ENCODE peak calls at places on chromosomes 5 and 9, in six cellular contexts. E is HepG2, U is transverse colon, I is sigmoid colon, B is SK-N-SH, T is Panc1. J is an unnamed sample.

GRCh38 chr9:116070256-116070914 is 83.2 kb upstream of the PAPPA start:
- DNase-seq in E (no peak), U (no peak), I (no peak), B (no peak), T (no peak), J (no peak)

GRCh38 chr9:112750111-112750766 is at the start of gene SNX30:
- DNase-seq in E (peak; percentile 79), U (peak; percentile 94), I (peak; percentile 96), B (peak; percentile 99), T (no peak), J (no peak)

GRCh38 chr5:180020176-180020575 is 51.4 kb downstream of the RNF130 start:
- DNase-seq in E (no peak), U (no peak), I (no peak), B (no peak), T (no peak), J (no peak)

GRCh38 chr9:116476935-116477381 is 210.1 kb upstream of the TRIM32 start:
- DNase-seq in E (no peak), U (no peak), I (peak; percentile 76), B (no peak), T (no peak), J (no peak)

GRCh38 chr5:78905084-78905938 is 79.8 kb downstream of the ARSB start:
- DNase-seq in E (no peak), U (no peak), I (no peak), B (no peak), T (no peak), J (no peak)

GRCh38 chr9:114723926-114724325 is 41.9 kb upstream of the TEX48 start:
- DNase-seq in E (no peak), U (no peak), I (no peak), B (no peak), T (no peak), J (no peak)

GRCh38 chr9:113416149-113416726 is 5.7 kb downstream of the C9orf43 start:
- DNase-seq in E (no peak), U (no peak), I (no peak), B (no peak), T (no peak), J (no peak)

GRCh38 chr5:2741946-2742345 is 9.5 kb downstream of the IRX2 start:
- DNase-seq in E (no peak), U (no peak), I (no peak), B (no peak), T (no peak), J (no peak)

GRCh38 chr5:160378325-160378724 is 7.9 kb upstream of the C1QTNF2 start:
- DNase-seq in E (no peak), U (no peak), I (no peak), B (no peak), T (no peak), J (no peak)

GRCh38 chr5:39360483-39361071 is 3.7 kb downstream of the C9 start:
- DNase-seq in E (no peak), U (no peak), I (no peak), B (no peak), T (no peak), J (no peak)

GRCh38 chr5:121378559-121379359 is 472.9 kb upstream of the FTMT start:
- DNase-seq in E (no peak), U (no peak), I (no peak), B (no peak), T (no peak), J (no peak)

GRCh38 chr5:65721050-65721774 is 697 bp downstream of the SGTB start:
- DNase-seq in E (peak; percentile 66), U (peak; percentile 55), I (peak; percentile 83), B (peak; percentile 72), T (no peak), J (no peak)

GRCh38 chr5:168055141-168055680 is 236.2 kb upstream of the WWC1 start:
- DNase-seq in E (no peak), U (no peak), I (no peak), B (no peak), T (no peak), J (no peak)

GRCh38 chr9:72952914-72953313 is at the start of gene ALDH1A1:
- DNase-seq in E (peak; percentile 68), U (peak; percentile 64), I (no peak), B (no peak), T (no peak), J (no peak)

GRCh38 chr5:159741829-159742228 is 174.5 kb upstream of the ADRA1B start:
- DNase-seq in E (no peak), U (no peak), I (no peak), B (no peak), T (no peak), J (no peak)

GRCh38 chr5:58462154-58462553 is 2.3 kb upstream of the PLK2 start:
- DNase-seq in E (peak; percentile 82), U (peak; percentile 15), I (no peak), B (peak; percentile 2), T (no peak), J (no peak)

GRCh38 chr5:55800924-55801323 is 50.2 kb upstream of the IL31RA start:
- DNase-seq in E (no peak), U (no peak), I (no peak), B (no peak), T (no peak), J (no peak)

GRCh38 chr9:123111427-123111826 is 78.0 kb downstream of the GPR21 start:
- DNase-seq in E (no peak), U (no peak), I (no peak), B (no peak), T (no peak), J (no peak)

GRCh38 chr9:112526973-112527372 is 40.3 kb downstream of the KIAA1958 start:
- DNase-seq in E (no peak), U (no peak), I (no peak), B (no peak), T (no peak), J (no peak)

GRCh38 chr5:131186561-131187256 is 16.0 kb downstream of the LYRM7 start:
- DNase-seq in E (no peak), U (no peak), I (no peak), B (no peak), T (peak; percentile 68), J (no peak)

GRCh38 chr9:130770679-130771442 is 64.2 kb upstream of the ABL1 start:
- DNase-seq in E (peak; percentile 50), U (no peak), I (no peak), B (peak; percentile 71), T (peak; percentile 18), J (peak; percentile 69)

GRCh38 chr9:87286506-87286905 is 211.2 kb upstream of the DAPK1 start:
- DNase-seq in E (no peak), U (no peak), I (no peak), B (no peak), T (no peak), J (no peak)

GRCh38 chr5:110386782-110387181 is 339.7 kb downstream of the TMEM232 start:
- DNase-seq in E (peak; percentile 14), U (no peak), I (no peak), B (no peak), T (no peak), J (no peak)

GRCh38 chr5:59021286-59021673 is 438.4 kb downstream of the RAB3C start:
- DNase-seq in E (no peak), U (no peak), I (no peak), B (no peak), T (no peak), J (no peak)

GRCh38 chr9:98610196-98610595 is 98.5 kb downstream of the GABBR2 start:
- DNase-seq in E (no peak), U (no peak), I (no peak), B (no peak), T (no peak), J (no peak)

GRCh38 chr9:34701023-34701768 is 8.7 kb downstream of the CCL21 start:
- DNase-seq in E (peak; percentile 36), U (peak; percentile 79), I (peak; percentile 89), B (peak; percentile 86), T (peak; percentile 13), J (no peak)

GRCh38 chr9:5920860-5921328 is 30.2 kb downstream of the MLANA start:
- DNase-seq in E (no peak), U (no peak), I (no peak), B (no peak), T (no peak), J (no peak)

GRCh38 chr9:29213374-29214161 is 1640.3 kb upstream of the C9orf72 start:
- DNase-seq in E (no peak), U (no peak), I (no peak), B (peak; percentile 77), T (no peak), J (no peak)

GRCh38 chr9:133445293-133445969 is 14.3 kb upstream of the CACFD1 start:
- DNase-seq in E (no peak), U (no peak), I (no peak), B (no peak), T (no peak), J (no peak)

GRCh38 chr5:150523472-150524350 is 15.8 kb downstream of the NDST1 start:
- DNase-seq in E (peak; percentile 73), U (peak; percentile 45), I (no peak), B (peak; percentile 79), T (peak; percentile 41), J (no peak)
- TF ChIP-seq POLR2AphosphoS5 in E (no peak), U (no peak), I (no peak), B (no peak), T (no peak), J (no peak)

GRCh38 chr5:61802456-61802855 is 470.4 kb downstream of the ZSWIM6 start:
- DNase-seq in E (no peak), U (no peak), I (no peak), B (no peak), T (no peak), J (no peak)

GRCh38 chr5:61806491-61807020 is 474.5 kb downstream of the ZSWIM6 start:
- DNase-seq in E (no peak), U (no peak), I (no peak), B (no peak), T (no peak), J (no peak)

GRCh38 chr5:61808884-61809283 is 476.8 kb downstream of the ZSWIM6 start:
- DNase-seq in E (no peak), U (no peak), I (no peak), B (no peak), T (no peak), J (no peak)

GRCh38 chr5:61808091-61808490 is 476.0 kb downstream of the ZSWIM6 start:
- DNase-seq in E (no peak), U (no peak), I (no peak), B (peak; percentile 6), T (no peak), J (no peak)

GRCh38 chr5:61805101-61805500 is 473.0 kb downstream of the ZSWIM6 start:
- DNase-seq in E (no peak), U (no peak), I (no peak), B (no peak), T (no peak), J (no peak)
- TF ChIP-seq POLR2AphosphoS5 in E (no peak), U (no peak), I (no peak), B (no peak), T (no peak), J (no peak)

GRCh38 chr5:163914911-163915310 is 409.5 kb downstream of the MAT2B start:
- DNase-seq in E (no peak), U (peak; percentile 56), I (no peak), B (no peak), T (no peak), J (no peak)
- TF ChIP-seq POLR2AphosphoS5 in E (no peak), U (no peak), I (no peak), B (no peak), T (no peak), J (no peak)

DNA sequence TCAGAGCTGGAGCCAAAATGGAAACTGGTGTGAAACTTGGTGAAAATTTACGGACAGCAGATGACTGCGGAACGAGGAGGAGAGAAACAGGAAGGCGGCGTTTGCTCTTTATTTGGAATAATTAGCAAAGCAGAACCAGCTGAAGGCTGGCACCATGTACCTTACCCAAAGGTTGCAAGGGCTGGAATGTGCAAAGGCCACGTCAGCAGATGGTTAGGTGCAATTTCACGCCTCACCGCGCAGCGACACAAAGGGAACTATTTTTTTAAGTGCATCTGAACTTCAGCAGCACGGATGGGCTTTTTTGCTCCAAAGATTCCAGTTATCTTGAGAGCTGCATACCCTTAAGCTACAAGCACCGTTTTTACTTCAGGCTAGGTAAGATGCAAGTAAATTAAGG is 127.3 kb downstream of the COL23A1 start:
- DNase-seq in E (no peak), U (no peak), I (no peak), B (no peak), T (no peak), J (no peak)
- TF ChIP-seq POLR2AphosphoS5 in E (no peak), U (no peak), I (no peak), B (no peak), T (no peak), J (no peak)

J was measured in SK-N-MC.